ENCODE peak calls at places on chromosome 19, in six cellular contexts. T is suprapubic skin, K is HCT116, G is GM12892, Q is stomach, L is GM12891. U is an unnamed sample.

GRCh38 chr19:17778621-17779280 is 16.2 kb upstream of the B3GNT3 start:
- DNase-seq in T (no peak), K (no peak), G (no peak), Q (no peak), L (no peak), U (no peak)

GRCh38 chr19:32876919-32877285 is 7.3 kb upstream of the SLC7A9 start:
- DNase-seq in T (no peak), K (no peak), G (no peak), Q (no peak), L (no peak), U (no peak)

GRCh38 chr19:53881482-53882390 is at the start of gene PRKCG:
- DNase-seq in T (peak), K (no peak), G (no peak), Q (peak), L (no peak), U (no peak)

GRCh38 chr19:14141041-14141440 is 4.7 kb upstream of the ASF1B start:
- DNase-seq in T (no peak), K (no peak), G (no peak), Q (no peak), L (no peak), U (no peak)

GRCh38 chr19:14494910-14495677 is 833 bp downstream of the GIPC1 start:
- DNase-seq in T (no peak), K (no peak), G (no peak), Q (no peak), L (no peak), U (no peak)

GRCh38 chr19:38710416-38710702 is 33.9 kb downstream of the CAPN12 start:
- DNase-seq in T (no peak), K (no peak), G (no peak), Q (no peak), L (no peak), U (no peak)

GRCh38 chr19:46296722-46297431 is at the start of gene HIF3A:
- DNase-seq in T (peak), K (no peak), G (no peak), Q (peak), L (no peak), U (no peak)

GRCh38 chr19:800360-801029 is 3.2 kb downstream of the PTBP1 start:
- DNase-seq in T (no peak), K (no peak), G (no peak), Q (peak), L (no peak), U (peak)

GRCh38 chr19:49382639-49383038 is 5.4 kb upstream of the KASH5 start:
- DNase-seq in T (no peak), K (no peak), G (no peak), Q (no peak), L (no peak), U (no peak)

GRCh38 chr19:14400913-14401312 is 18.2 kb downstream of the DDX39A start:
- DNase-seq in T (no peak), K (no peak), G (no peak), Q (no peak), L (no peak), U (no peak)

GRCh38 chr19:48966541-48967345 is 1.6 kb downstream of the FTL start:
- DNase-seq in T (no peak), K (no peak), G (no peak), Q (no peak), L (no peak), U (no peak)

GRCh38 chr19:55197531-55197930 is 11.8 kb downstream of the PTPRH start:
- DNase-seq in T (no peak), K (no peak), G (no peak), Q (no peak), L (no peak), U (no peak)

GRCh38 chr19:57708641-57709354 is at the start of gene ZNF154:
- DNase-seq in T (no peak), K (no peak), G (peak), Q (no peak), L (peak), U (no peak)

GRCh38 chr19:51019544-51019925 is at the start of gene KLK10:
- DNase-seq in T (no peak), K (no peak), G (no peak), Q (no peak), L (no peak), U (peak)

GRCh38 chr19:19523177-19523576 is 5.5 kb upstream of the YJEFN3 start:
- DNase-seq in T (no peak), K (no peak), G (no peak), Q (no peak), L (no peak), U (no peak)

GRCh38 chr19:581399-582111 is 8.1 kb upstream of the HCN2 start:
- DNase-seq in T (peak), K (no peak), G (no peak), Q (no peak), L (no peak), U (no peak)

GRCh38 chr19:11422163-11423068 is 3.3 kb upstream of the RGL3 start:
- DNase-seq in T (peak), K (no peak), G (peak), Q (peak), L (peak), U (peak)

GRCh38 chr19:13347351-13347750 is 158.9 kb downstream of the CACNA1A start:
- DNase-seq in T (no peak), K (no peak), G (no peak), Q (no peak), L (no peak), U (no peak)

GRCh38 chr19:41409288-41409687 is 11.7 kb downstream of the BCKDHA start:
- DNase-seq in T (no peak), K (peak), G (no peak), Q (peak), L (no peak), U (peak)

GRCh38 chr19:52748336-52748950 is 13.6 kb upstream of the ZNF611 start:
- DNase-seq in T (no peak), K (no peak), G (no peak), Q (no peak), L (no peak), U (no peak)

GRCh38 chr19:9406798-9407352 is 28.5 kb downstream of the ZNF266 start:
- DNase-seq in T (no peak), K (no peak), G (no peak), Q (peak), L (peak), U (peak)

GRCh38 chr19:38899447-38900219 is at the start of the genes NFKBIB and SIRT2:
- DNase-seq in T (peak), K (peak), G (peak), Q (peak), L (peak), U (peak)

GRCh38 chr19:46913852-46914430 is 53.1 kb downstream of the ARHGAP35 start:
- DNase-seq in T (no peak), K (no peak), G (no peak), Q (no peak), L (no peak), U (no peak)

GRCh38 chr19:5967994-5968430 is 9.9 kb downstream of the RANBP3 start:
- DNase-seq in T (peak), K (peak), G (no peak), Q (peak), L (peak), U (no peak)

GRCh38 chr19:57587529-57587928 is 3.6 kb downstream of the ZIK1 start:
- DNase-seq in T (no peak), K (no peak), G (no peak), Q (no peak), L (no peak), U (no peak)

GRCh38 chr19:47381653-47382279 is 32.7 kb downstream of the DHX34 start:
- DNase-seq in T (no peak), K (no peak), G (no peak), Q (peak), L (no peak), U (no peak)

GRCh38 chr19:49875801-49876421 is 1.2 kb downstream of the AKT1S1 start:
- DNase-seq in T (peak), K (no peak), G (no peak), Q (no peak), L (no peak), U (no peak)

GRCh38 chr19:41479757-41480191 is 36.8 kb downstream of the ERICH4 start:
- DNase-seq in T (peak), K (no peak), G (no peak), Q (no peak), L (no peak), U (no peak)

GRCh38 chr19:55303477-55303876 is 19.7 kb downstream of the BRSK1 start:
- DNase-seq in T (no peak), K (no peak), G (no peak), Q (no peak), L (no peak), U (no peak)

GRCh38 chr19:35612559-35613321 is at the start of gene HAUS5:
- DNase-seq in T (peak), K (peak), G (peak), Q (peak), L (peak), U (peak)

GRCh38 chr19:35607661-35608060 is 4.9 kb upstream of the HAUS5 start:
- DNase-seq in T (no peak), K (no peak), G (no peak), Q (no peak), L (no peak), U (no peak)

GRCh38 chr19:35612224-35612558 is 344 bp upstream of the HAUS5 start:
- DNase-seq in T (no peak), K (no peak), G (no peak), Q (no peak), L (no peak), U (no peak)

GRCh38 chr19:35608250-35608649 is 4.3 kb upstream of the HAUS5 start:
- DNase-seq in T (no peak), K (no peak), G (no peak), Q (no peak), L (no peak), U (no peak)

DNA sequence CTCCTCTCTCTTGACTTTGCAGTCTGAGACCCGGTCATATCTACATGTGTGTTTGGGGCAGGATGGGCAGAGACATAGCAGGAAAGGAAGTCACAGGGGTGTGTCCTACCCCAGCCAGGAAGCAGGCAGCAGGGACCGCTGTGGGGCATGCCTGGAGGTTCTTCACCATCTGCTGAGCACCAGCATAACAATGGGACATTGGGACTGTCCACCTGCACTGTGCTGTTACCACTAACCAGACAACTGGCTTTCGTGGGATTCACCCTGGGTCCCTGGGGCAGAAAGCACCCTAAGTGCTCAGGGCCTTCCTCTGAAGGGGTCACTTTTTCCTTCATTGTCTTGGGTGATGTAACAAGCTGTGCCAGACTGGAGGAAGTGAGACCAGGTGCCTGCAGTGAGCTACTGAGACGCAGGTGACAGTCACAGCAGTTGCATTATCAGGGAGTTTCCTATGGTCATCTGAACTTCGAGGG is 2.6 kb upstream of the HAUS5 start:
- DNase-seq in T (no peak), K (no peak), G (no peak), Q (no peak), L (no peak), U (no peak)
- TF ChIP-seq POLR2AphosphoS5 in T (no peak), K (no peak), G (peak), Q (no peak), L (peak), U (no peak)

DNA sequence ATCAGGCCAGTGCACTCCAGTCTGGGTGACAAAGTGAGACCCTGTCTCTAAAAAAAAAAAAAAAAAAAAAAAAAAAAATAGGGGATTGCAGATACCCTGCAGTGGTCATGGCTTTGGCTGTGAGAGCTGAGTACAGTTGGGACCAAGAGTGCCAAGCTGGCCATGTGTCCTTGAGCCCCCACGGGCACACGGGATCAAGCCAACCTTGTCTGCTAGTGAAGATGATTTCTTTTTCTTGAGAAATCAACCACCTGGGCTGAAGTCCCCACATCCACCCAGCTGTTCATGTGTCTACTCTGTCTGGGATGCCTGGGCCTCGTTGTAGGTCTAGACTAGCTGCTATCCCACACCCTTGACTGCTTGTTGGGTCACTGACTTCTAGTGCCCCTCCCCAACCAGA is 34.0 kb downstream of the CERS4 start:
- DNase-seq in T (no peak), K (no peak), G (no peak), Q (no peak), L (no peak), U (no peak)
- TF ChIP-seq POLR2A in T (no peak), K (no peak), G (no peak), Q (no peak), L (no peak), U (no peak)

DNA sequence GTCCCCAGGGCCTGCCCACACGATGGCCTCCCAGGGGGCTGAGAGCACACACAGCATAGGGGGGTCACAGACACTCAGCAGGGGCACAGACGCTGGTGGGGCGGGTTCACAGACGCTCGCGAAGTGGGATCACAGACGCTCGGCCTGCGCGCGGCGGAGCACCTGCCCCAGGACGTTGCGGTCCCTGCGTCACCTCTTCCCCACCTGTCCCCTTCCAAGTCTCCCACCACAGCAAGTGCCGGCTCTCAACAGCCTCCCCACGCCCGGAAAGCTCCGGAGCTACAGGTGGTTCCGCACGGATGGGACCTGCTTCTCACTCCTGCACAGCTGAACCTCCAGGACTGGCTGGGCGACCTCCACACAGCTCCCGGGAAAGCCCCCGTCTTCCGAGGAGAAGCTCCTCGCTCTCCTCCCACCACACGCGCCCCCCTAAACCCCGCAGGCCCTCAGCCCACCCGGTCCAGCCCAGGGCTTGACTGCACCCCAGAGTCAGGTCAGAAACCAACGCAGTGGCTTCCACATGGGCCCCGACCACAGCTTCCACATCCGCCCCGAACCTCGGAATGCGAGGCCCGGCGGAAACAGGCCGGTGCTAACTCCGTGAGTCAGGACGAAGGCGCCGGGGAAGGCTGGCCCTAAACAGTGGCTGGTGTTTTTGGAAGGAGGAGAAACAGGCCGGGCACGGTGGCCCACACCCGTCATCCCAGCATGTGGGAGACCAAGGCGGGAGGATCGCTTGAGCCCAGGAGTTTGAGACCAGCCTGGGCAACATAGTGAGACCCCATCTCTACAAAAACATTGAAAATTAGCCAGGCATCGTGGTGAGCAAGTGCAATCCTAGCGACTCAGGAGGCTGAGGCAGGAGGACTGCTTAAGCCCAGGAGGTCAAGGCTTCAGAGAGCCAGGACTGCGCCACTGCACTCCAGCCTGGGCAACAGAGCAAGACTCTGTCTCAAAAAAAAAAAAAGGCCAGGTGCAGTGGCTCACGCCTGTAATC is 16.5 kb downstream of the BTBD2 start:
- DNase-seq in T (no peak), K (no peak), G (no peak), Q (no peak), L (no peak), U (no peak)
- TF ChIP-seq POLR2AphosphoS5 in T (no peak), K (no peak), G (no peak), Q (no peak), L (no peak), U (no peak)

GRCh38 chr19:31355330-31356289 is 6.4 kb upstream of the TSHZ3 start:
- DNase-seq in T (no peak), K (no peak), G (no peak), Q (no peak), L (no peak), U (no peak)

GRCh38 chr19:31353826-31354225 is 4.6 kb upstream of the TSHZ3 start:
- DNase-seq in T (no peak), K (no peak), G (no peak), Q (no peak), L (no peak), U (no peak)

GRCh38 chr19:31356587-31357314 is 7.5 kb upstream of the TSHZ3 start:
- DNase-seq in T (no peak), K (no peak), G (no peak), Q (no peak), L (no peak), U (no peak)

GRCh38 chr19:31354316-31354715 is 5.1 kb upstream of the TSHZ3 start:
- DNase-seq in T (no peak), K (no peak), G (no peak), Q (no peak), L (no peak), U (no peak)

DNA sequence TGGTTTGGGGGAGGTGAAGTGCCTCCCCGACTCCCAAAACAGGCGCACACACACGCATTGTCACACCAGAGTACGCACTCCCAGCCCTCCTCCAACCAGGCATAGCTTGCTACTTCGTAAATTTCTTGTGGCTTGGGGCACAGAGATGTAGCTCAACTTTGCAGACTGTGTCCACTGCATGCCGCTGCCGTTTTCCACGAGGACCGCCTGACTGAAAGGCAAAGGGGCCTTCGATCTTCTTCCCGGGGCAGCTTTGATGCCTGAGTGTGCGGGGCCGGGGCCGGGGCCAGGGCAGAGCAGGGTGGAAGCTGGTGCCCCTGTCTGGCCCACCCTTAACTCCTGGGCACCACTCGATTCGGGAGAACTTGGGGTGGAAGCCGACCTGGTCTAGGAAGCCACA is 5.7 kb upstream of the TSHZ3 start:
- DNase-seq in T (no peak), K (no peak), G (no peak), Q (no peak), L (no peak), U (no peak)
- TF ChIP-seq POLR2A in T (no peak), K (no peak), G (no peak), Q (no peak), L (no peak), U (no peak)

U was measured in breast epithelium.